ENCODE peak calls at places on chromosome 21, in six cellular contexts. One of them, this sample, is unnamed.

GRCh38 chr21:32496536-32496935 is 84.0 kb downstream of the EVA1C start:
- DNase-seq in iris pigment epithelial cell: no peak
- DNase-seq in SW480: no peak
- DNase-seq in epithelial cell of esophagus: no peak
- DNase-seq in CD8-positive, alpha-beta T cell: no peak
- DNase-seq in stimulated activated CD4-positive, alpha-beta T cell treated with anti-CD3 and anti-CD28 coated beads, Interleukin-4, amount 100 ng/mL, for 24 hours: no peak
- DNase-seq in this sample: no peak

GRCh38 chr21:46000731-46001641 is 19.4 kb downstream of the COL6A1 start:
- DNase-seq in SW480: no peak
- DNase-seq in epithelial cell of esophagus: no peak
- DNase-seq in stimulated activated CD4-positive, alpha-beta T cell treated with anti-CD3 and anti-CD28 coated beads, Interleukin-4, amount 100 ng/mL, for 24 hours: no peak
- DNase-seq in CD8-positive, alpha-beta T cell: peak
- DNase-seq in iris pigment epithelial cell: no peak
- DNase-seq in this sample: no peak

GRCh38 chr21:40254540-40255455 is 387.6 kb downstream of the PCP4 start:
- DNase-seq in iris pigment epithelial cell: peak
- DNase-seq in epithelial cell of esophagus: peak
- DNase-seq in SW480: peak
- DNase-seq in CD8-positive, alpha-beta T cell: no peak
- DNase-seq in stimulated activated CD4-positive, alpha-beta T cell treated with anti-CD3 and anti-CD28 coated beads, Interleukin-4, amount 100 ng/mL, for 24 hours: no peak
- DNase-seq in this sample: peak

GRCh38 chr21:35782667-35783066 is 277.7 kb downstream of the SETD4 start:
- DNase-seq in SW480: no peak
- DNase-seq in iris pigment epithelial cell: no peak
- DNase-seq in CD8-positive, alpha-beta T cell: no peak
- DNase-seq in epithelial cell of esophagus: no peak
- DNase-seq in stimulated activated CD4-positive, alpha-beta T cell treated with anti-CD3 and anti-CD28 coated beads, Interleukin-4, amount 100 ng/mL, for 24 hours: no peak
- DNase-seq in this sample: no peak

GRCh38 chr21:34535886-34536285 is 23.9 kb upstream of the KCNE1 start:
- DNase-seq in CD8-positive, alpha-beta T cell: no peak
- DNase-seq in iris pigment epithelial cell: no peak
- DNase-seq in SW480: no peak
- DNase-seq in epithelial cell of esophagus: no peak
- DNase-seq in stimulated activated CD4-positive, alpha-beta T cell treated with anti-CD3 and anti-CD28 coated beads, Interleukin-4, amount 100 ng/mL, for 24 hours: no peak
- DNase-seq in this sample: no peak

GRCh38 chr21:36640260-36641244 is 58.4 kb upstream of the SIM2 start:
- DNase-seq in SW480: no peak
- DNase-seq in stimulated activated CD4-positive, alpha-beta T cell treated with anti-CD3 and anti-CD28 coated beads, Interleukin-4, amount 100 ng/mL, for 24 hours: no peak
- DNase-seq in CD8-positive, alpha-beta T cell: no peak
- DNase-seq in epithelial cell of esophagus: no peak
- DNase-seq in iris pigment epithelial cell: peak
- DNase-seq in this sample: no peak

GRCh38 chr21:20875741-20876140 is 122.5 kb upstream of the NCAM2 start:
- DNase-seq in SW480: peak
- DNase-seq in stimulated activated CD4-positive, alpha-beta T cell treated with anti-CD3 and anti-CD28 coated beads, Interleukin-4, amount 100 ng/mL, for 24 hours: no peak
- DNase-seq in iris pigment epithelial cell: no peak
- DNase-seq in epithelial cell of esophagus: no peak
- DNase-seq in CD8-positive, alpha-beta T cell: no peak
- DNase-seq in this sample: peak

GRCh38 chr21:42009018-42009830 is 936 bp downstream of the ZBTB21 start:
- DNase-seq in CD8-positive, alpha-beta T cell: peak
- DNase-seq in epithelial cell of esophagus: peak
- DNase-seq in stimulated activated CD4-positive, alpha-beta T cell treated with anti-CD3 and anti-CD28 coated beads, Interleukin-4, amount 100 ng/mL, for 24 hours: peak
- DNase-seq in iris pigment epithelial cell: peak
- DNase-seq in SW480: peak
- DNase-seq in this sample: peak

GRCh38 chr21:44084496-44085241 is 22.5 kb upstream of the PWP2 start:
- DNase-seq in CD8-positive, alpha-beta T cell: no peak
- DNase-seq in stimulated activated CD4-positive, alpha-beta T cell treated with anti-CD3 and anti-CD28 coated beads, Interleukin-4, amount 100 ng/mL, for 24 hours: peak
- DNase-seq in epithelial cell of esophagus: no peak
- DNase-seq in iris pigment epithelial cell: no peak
- DNase-seq in SW480: no peak
- DNase-seq in this sample: no peak

GRCh38 chr21:45979651-45980050 is 1.9 kb upstream of the COL6A1 start:
- DNase-seq in epithelial cell of esophagus: no peak
- DNase-seq in CD8-positive, alpha-beta T cell: no peak
- DNase-seq in SW480: no peak
- DNase-seq in stimulated activated CD4-positive, alpha-beta T cell treated with anti-CD3 and anti-CD28 coated beads, Interleukin-4, amount 100 ng/mL, for 24 hours: no peak
- DNase-seq in iris pigment epithelial cell: no peak
- DNase-seq in this sample: no peak

GRCh38 chr21:45254557-45254930 is 33.2 kb downstream of the POFUT2 start:
- DNase-seq in SW480: no peak
- DNase-seq in iris pigment epithelial cell: no peak
- DNase-seq in stimulated activated CD4-positive, alpha-beta T cell treated with anti-CD3 and anti-CD28 coated beads, Interleukin-4, amount 100 ng/mL, for 24 hours: no peak
- DNase-seq in CD8-positive, alpha-beta T cell: no peak
- DNase-seq in epithelial cell of esophagus: no peak
- DNase-seq in this sample: no peak

GRCh38 chr21:39938086-39938611 is 70.9 kb downstream of the PCP4 start:
- DNase-seq in SW480: no peak
- DNase-seq in CD8-positive, alpha-beta T cell: no peak
- DNase-seq in stimulated activated CD4-positive, alpha-beta T cell treated with anti-CD3 and anti-CD28 coated beads, Interleukin-4, amount 100 ng/mL, for 24 hours: no peak
- DNase-seq in epithelial cell of esophagus: no peak
- DNase-seq in iris pigment epithelial cell: no peak
- DNase-seq in this sample: no peak

GRCh38 chr21:45612096-45613019 is 31.2 kb upstream of the PCBP3 start:
- DNase-seq in stimulated activated CD4-positive, alpha-beta T cell treated with anti-CD3 and anti-CD28 coated beads, Interleukin-4, amount 100 ng/mL, for 24 hours: no peak
- DNase-seq in CD8-positive, alpha-beta T cell: peak
- DNase-seq in epithelial cell of esophagus: no peak
- DNase-seq in iris pigment epithelial cell: peak
- DNase-seq in SW480: no peak
- DNase-seq in this sample: peak

GRCh38 chr21:45257673-45258341 is 29.9 kb downstream of the POFUT2 start:
- DNase-seq in stimulated activated CD4-positive, alpha-beta T cell treated with anti-CD3 and anti-CD28 coated beads, Interleukin-4, amount 100 ng/mL, for 24 hours: no peak
- DNase-seq in epithelial cell of esophagus: no peak
- DNase-seq in CD8-positive, alpha-beta T cell: no peak
- DNase-seq in SW480: no peak
- DNase-seq in iris pigment epithelial cell: no peak
- DNase-seq in this sample: no peak

GRCh38 chr21:45517249-45518065 is 24.8 kb downstream of the SLC19A1 start:
- DNase-seq in SW480: no peak
- DNase-seq in iris pigment epithelial cell: peak
- DNase-seq in CD8-positive, alpha-beta T cell: no peak
- DNase-seq in epithelial cell of esophagus: peak
- DNase-seq in stimulated activated CD4-positive, alpha-beta T cell treated with anti-CD3 and anti-CD28 coated beads, Interleukin-4, amount 100 ng/mL, for 24 hours: no peak
- DNase-seq in this sample: no peak

GRCh38 chr21:42198949-42199348 is 20.0 kb upstream of the ABCG1 start:
- DNase-seq in SW480: peak
- DNase-seq in iris pigment epithelial cell: peak
- DNase-seq in epithelial cell of esophagus: no peak
- DNase-seq in stimulated activated CD4-positive, alpha-beta T cell treated with anti-CD3 and anti-CD28 coated beads, Interleukin-4, amount 100 ng/mL, for 24 hours: no peak
- DNase-seq in CD8-positive, alpha-beta T cell: no peak
- DNase-seq in this sample: no peak

GRCh38 chr21:26766826-26767325 is 78.3 kb downstream of the ADAMTS1 start:
- DNase-seq in SW480: no peak
- DNase-seq in iris pigment epithelial cell: no peak
- DNase-seq in epithelial cell of esophagus: no peak
- DNase-seq in CD8-positive, alpha-beta T cell: no peak
- DNase-seq in stimulated activated CD4-positive, alpha-beta T cell treated with anti-CD3 and anti-CD28 coated beads, Interleukin-4, amount 100 ng/mL, for 24 hours: no peak
- DNase-seq in this sample: no peak

GRCh38 chr21:44337941-44338895 is 972 bp downstream of the CFAP410 start:
- DNase-seq in SW480: peak
- DNase-seq in epithelial cell of esophagus: peak
- DNase-seq in stimulated activated CD4-positive, alpha-beta T cell treated with anti-CD3 and anti-CD28 coated beads, Interleukin-4, amount 100 ng/mL, for 24 hours: peak
- DNase-seq in iris pigment epithelial cell: peak
- DNase-seq in CD8-positive, alpha-beta T cell: no peak
- DNase-seq in this sample: peak

GRCh38 chr21:18245493-18245967 is 897 bp downstream of the CHODL start:
- DNase-seq in epithelial cell of esophagus: no peak
- DNase-seq in CD8-positive, alpha-beta T cell: no peak
- DNase-seq in stimulated activated CD4-positive, alpha-beta T cell treated with anti-CD3 and anti-CD28 coated beads, Interleukin-4, amount 100 ng/mL, for 24 hours: no peak
- DNase-seq in iris pigment epithelial cell: peak
- DNase-seq in SW480: peak
- DNase-seq in this sample: no peak

GRCh38 chr21:40204956-40205355 is 337.7 kb downstream of the PCP4 start:
- DNase-seq in SW480: no peak
- DNase-seq in stimulated activated CD4-positive, alpha-beta T cell treated with anti-CD3 and anti-CD28 coated beads, Interleukin-4, amount 100 ng/mL, for 24 hours: no peak
- DNase-seq in CD8-positive, alpha-beta T cell: no peak
- DNase-seq in iris pigment epithelial cell: no peak
- DNase-seq in epithelial cell of esophagus: no peak
- DNase-seq in this sample: no peak

GRCh38 chr21:26445440-26445839 is 127.6 kb downstream of the CYYR1 start:
- DNase-seq in epithelial cell of esophagus: no peak
- DNase-seq in iris pigment epithelial cell: peak
- DNase-seq in SW480: no peak
- DNase-seq in CD8-positive, alpha-beta T cell: no peak
- DNase-seq in stimulated activated CD4-positive, alpha-beta T cell treated with anti-CD3 and anti-CD28 coated beads, Interleukin-4, amount 100 ng/mL, for 24 hours: no peak
- DNase-seq in this sample: no peak

GRCh38 chr21:42187976-42188653 is 30.8 kb upstream of the ABCG1 start:
- DNase-seq in epithelial cell of esophagus: peak
- DNase-seq in stimulated activated CD4-positive, alpha-beta T cell treated with anti-CD3 and anti-CD28 coated beads, Interleukin-4, amount 100 ng/mL, for 24 hours: peak
- DNase-seq in CD8-positive, alpha-beta T cell: peak
- DNase-seq in iris pigment epithelial cell: peak
- DNase-seq in SW480: no peak
- DNase-seq in this sample: no peak

GRCh38 chr21:45355573-45355972 is 49.4 kb upstream of the COL18A1 start:
- DNase-seq in stimulated activated CD4-positive, alpha-beta T cell treated with anti-CD3 and anti-CD28 coated beads, Interleukin-4, amount 100 ng/mL, for 24 hours: no peak
- DNase-seq in iris pigment epithelial cell: no peak
- DNase-seq in epithelial cell of esophagus: no peak
- DNase-seq in SW480: no peak
- DNase-seq in CD8-positive, alpha-beta T cell: no peak
- DNase-seq in this sample: no peak

GRCh38 chr21:28719731-28720130 is 272.9 kb downstream of the LTN1 start:
- DNase-seq in SW480: no peak
- DNase-seq in CD8-positive, alpha-beta T cell: no peak
- DNase-seq in epithelial cell of esophagus: peak
- DNase-seq in stimulated activated CD4-positive, alpha-beta T cell treated with anti-CD3 and anti-CD28 coated beads, Interleukin-4, amount 100 ng/mL, for 24 hours: no peak
- DNase-seq in iris pigment epithelial cell: no peak
- DNase-seq in this sample: no peak

GRCh38 chr21:29313662-29314408 is 15.1 kb downstream of the BACH1 start:
- DNase-seq in stimulated activated CD4-positive, alpha-beta T cell treated with anti-CD3 and anti-CD28 coated beads, Interleukin-4, amount 100 ng/mL, for 24 hours: no peak
- DNase-seq in epithelial cell of esophagus: no peak
- DNase-seq in iris pigment epithelial cell: no peak
- DNase-seq in CD8-positive, alpha-beta T cell: no peak
- DNase-seq in SW480: no peak
- DNase-seq in this sample: no peak

GRCh38 chr21:38938343-38938742 is 132.6 kb downstream of the ETS2 start:
- DNase-seq in epithelial cell of esophagus: no peak
- DNase-seq in iris pigment epithelial cell: peak
- DNase-seq in SW480: peak
- DNase-seq in stimulated activated CD4-positive, alpha-beta T cell treated with anti-CD3 and anti-CD28 coated beads, Interleukin-4, amount 100 ng/mL, for 24 hours: no peak
- DNase-seq in CD8-positive, alpha-beta T cell: no peak
- DNase-seq in this sample: no peak